ENCODE peak calls at places on chromosomes 5 and 9, in seven cellular contexts. D is right cardiac atrium, U is adipocyte, F is pancreas, Z is transverse colon, I is neural progenitor cell, R is PC-9. H is an unnamed sample. For H3K9me3, the result is how much of the 10 kb centered on the place peaks cover.

GRCh38 chr9:128369024-128369706 is 2.0 kb upstream of the URM1 start:
- DNase-seq in D (no peak), U (no peak), F (no peak), Z (no peak), I (no peak), R (no peak), H (no peak)

GRCh38 chr9:96565684-96566360 is 53.8 kb downstream of the CDC14B start:
- DNase-seq in D (no peak), U (peak), F (no peak), Z (peak), I (peak), R (no peak), H (no peak)

GRCh38 chr9:71524446-71524845 is 243.9 kb downstream of the CEMIP2 start:
- DNase-seq in D (no peak), U (no peak), F (no peak), Z (no peak), I (no peak), R (no peak), H (no peak)

GRCh38 chr5:75551471-75551870 is 39.8 kb downstream of the POLK start:
- DNase-seq in D (no peak), U (no peak), F (no peak), Z (no peak), I (no peak), R (no peak), H (no peak)

GRCh38 chr9:85172001-85172978 is 502.8 kb downstream of the NTRK2 start:
- DNase-seq in D (peak), U (no peak), F (no peak), Z (no peak), I (no peak), R (no peak), H (no peak)

GRCh38 chr5:135356522-135357318 is 42.3 kb downstream of the MACROH2A1 start:
- DNase-seq in D (peak), U (peak), F (no peak), Z (peak), I (no peak), R (no peak), H (peak)

GRCh38 chr9:77215874-77216273 is 38.5 kb downstream of the VPS13A start:
- DNase-seq in D (no peak), U (peak), F (no peak), Z (no peak), I (no peak), R (no peak), H (no peak)

GRCh38 chr5:76819851-76820280 is 1.0 kb downstream of the F2RL1 start:
- DNase-seq in D (peak), U (no peak), F (peak), Z (peak), I (peak), R (no peak), H (no peak)

GRCh38 chr9:90969021-90969675 is 167.5 kb downstream of the SYK start:
- DNase-seq in D (no peak), U (no peak), F (no peak), Z (no peak), I (no peak), R (no peak), H (no peak)

GRCh38 chr5:73791389-73791788 is 165.4 kb downstream of the ARHGEF28 start:
- DNase-seq in D (no peak), U (no peak), F (no peak), Z (no peak), I (no peak), R (no peak), H (no peak)

GRCh38 chr5:149419532-149420485 is 40.7 kb upstream of the IL17B start:
- DNase-seq in D (no peak), U (no peak), F (no peak), Z (no peak), I (no peak), R (no peak), H (peak)

GRCh38 chr5:143860211-143860610 is 48.2 kb downstream of the HMHB1 start:
- DNase-seq in D (no peak), U (no peak), F (no peak), Z (no peak), I (no peak), R (no peak), H (no peak)

GRCh38 chr5:3489221-3489620 is 106.4 kb upstream of the IRX1 start:
- DNase-seq in D (no peak), U (no peak), F (no peak), Z (no peak), I (peak), R (no peak), H (no peak)

GRCh38 chr5:111950660-111951059 is 193.7 kb upstream of the NREP start:
- DNase-seq in D (no peak), U (no peak), F (no peak), Z (no peak), I (no peak), R (no peak), H (no peak)

GRCh38 chr9:94056442-94056974 is 27.8 kb upstream of the PTPDC1 start:
- DNase-seq in D (no peak), U (peak), F (no peak), Z (no peak), I (no peak), R (no peak), H (no peak)

GRCh38 chr5:73305386-73305785 is 132.4 kb downstream of the TMEM174 start:
- DNase-seq in D (no peak), U (no peak), F (no peak), Z (no peak), I (no peak), R (no peak), H (no peak)

GRCh38 chr5:132684496-132684895 is 10.7 kb downstream of the IL4 start:
- DNase-seq in D (no peak), U (no peak), F (no peak), Z (no peak), I (no peak), R (no peak), H (no peak)

GRCh38 chr5:67003906-67004729 is 192.5 kb downstream of the CD180 start:
- DNase-seq in D (peak), U (peak), F (peak), Z (peak), I (peak), R (peak), H (peak)

GRCh38 chr9:93911136-93911745 is 43.9 kb downstream of the BARX1 start:
- DNase-seq in D (no peak), U (no peak), F (no peak), Z (no peak), I (no peak), R (no peak), H (no peak)

GRCh38 chr9:76188905-76189304 is 205.3 kb downstream of the RFK start:
- DNase-seq in D (no peak), U (no peak), F (no peak), Z (no peak), I (no peak), R (no peak), H (no peak)

GRCh38 chr5:128587275-128587674 is 49.2 kb upstream of the FBN2 start:
- DNase-seq in D (no peak), U (no peak), F (no peak), Z (no peak), I (no peak), R (no peak), H (no peak)

GRCh38 chr9:123102380-123103113 is 69.1 kb downstream of the GPR21 start:
- DNase-seq in D (no peak), U (peak), F (no peak), Z (no peak), I (no peak), R (peak), H (no peak)

GRCh38 chr5:144332265-144332664 is 161.6 kb downstream of the KCTD16 start:
- DNase-seq in D (no peak), U (no peak), F (no peak), Z (no peak), I (peak), R (no peak), H (no peak)

GRCh38 chr5:112689510-112689909 is 48.2 kb upstream of the APC start:
- DNase-seq in D (no peak), U (no peak), F (no peak), Z (no peak), I (no peak), R (no peak), H (no peak)

GRCh38 chr5:53418844-53419243 is 61.6 kb upstream of the FST start:
- DNase-seq in D (no peak), U (peak), F (no peak), Z (no peak), I (no peak), R (peak), H (no peak)

GRCh38 chr9:15104826-15105420 is 194.7 kb upstream of the FREM1 start:
- DNase-seq in D (no peak), U (peak), F (no peak), Z (no peak), I (peak), R (no peak), H (no peak)

GRCh38 chr5:108216890-108217289 is 165.0 kb downstream of the FBXL17 start:
- DNase-seq in D (no peak), U (no peak), F (no peak), Z (no peak), I (no peak), R (no peak), H (peak)

GRCh38 chr5:82348749-82349148 is 70.6 kb upstream of the RPS23 start:
- DNase-seq in D (peak), U (peak), F (no peak), Z (no peak), I (no peak), R (no peak), H (peak)

GRCh38 chr9:110578896-110579752 is at the start of gene SVEP1:
- DNase-seq in D (peak), U (peak), F (peak), Z (no peak), I (peak), R (no peak), H (peak)

GRCh38 chr5:149834246-149834855 is 104.2 kb downstream of the PPARGC1B start:
- DNase-seq in D (no peak), U (peak), F (peak), Z (peak), I (peak), R (peak), H (no peak)

GRCh38 chr5:78843436-78843835 is 141.7 kb downstream of the ARSB start:
- DNase-seq in D (no peak), U (peak), F (no peak), Z (no peak), I (no peak), R (no peak), H (no peak)

DNA sequence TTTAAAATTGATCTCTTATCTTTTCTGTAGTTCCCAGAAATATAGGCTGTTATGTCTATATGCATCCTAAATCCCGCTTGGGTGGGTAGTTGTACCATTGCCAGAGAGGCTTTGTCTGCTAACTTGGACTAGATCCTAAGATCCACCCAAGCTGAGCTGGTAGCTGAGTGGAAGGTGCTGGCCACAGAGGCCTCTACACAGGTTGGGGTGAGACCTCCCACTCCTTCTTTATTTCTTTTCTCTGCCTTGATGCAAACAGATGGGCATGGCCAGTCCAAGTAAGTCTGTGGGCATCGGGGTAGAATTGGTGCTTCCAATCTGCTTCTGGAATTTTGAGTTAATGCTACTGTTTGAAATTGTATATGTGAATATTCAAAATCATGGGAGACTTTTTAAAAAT is 14.4 kb upstream of the GADD45G start:
- DNase-seq in D (no peak), U (no peak), F (no peak), Z (no peak), I (no peak), R (no peak), H (no peak)
- H3K9me3 ChIP-seq in D (under half), U (under half), F (under half), Z (under half), I (under half), R (under half), H (under half)

DNA sequence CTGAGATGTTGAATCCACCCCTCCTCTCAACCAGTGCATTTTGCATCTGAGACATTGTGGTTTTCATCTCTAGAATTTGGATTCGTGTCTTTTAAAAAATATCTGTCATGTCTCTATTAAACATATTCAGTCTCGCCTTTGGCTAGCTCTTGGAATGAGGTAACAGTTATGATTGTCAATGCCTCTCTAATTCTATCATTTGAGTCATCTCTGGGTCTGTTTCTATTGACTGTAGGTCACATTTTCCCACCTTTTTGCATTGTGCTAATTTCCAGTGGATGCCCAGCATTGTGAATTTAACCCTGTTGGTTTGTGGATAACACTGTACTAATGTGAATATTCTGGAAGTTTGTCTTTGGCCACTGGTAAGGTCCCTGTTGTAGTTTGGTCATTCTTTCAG is 8.4 kb upstream of the SLC6A3 start:
- DNase-seq in D (no peak), U (no peak), F (no peak), Z (no peak), I (no peak), R (no peak), H (no peak)
- H3K9me3 ChIP-seq in D (under half), U (half or more), F (under half), Z (under half), I (under half), R (under half), H (under half)

GRCh38 chr5:150895431-150896428 is 9.1 kb downstream of the ZNF300 start:
- DNase-seq in D (no peak), U (no peak), F (no peak), Z (no peak), I (no peak), R (no peak), H (no peak)
- H3K9me3 ChIP-seq in D (under half), U (half or more), F (under half), Z (half or more), I (half or more), R (half or more), H (under half)

DNA sequence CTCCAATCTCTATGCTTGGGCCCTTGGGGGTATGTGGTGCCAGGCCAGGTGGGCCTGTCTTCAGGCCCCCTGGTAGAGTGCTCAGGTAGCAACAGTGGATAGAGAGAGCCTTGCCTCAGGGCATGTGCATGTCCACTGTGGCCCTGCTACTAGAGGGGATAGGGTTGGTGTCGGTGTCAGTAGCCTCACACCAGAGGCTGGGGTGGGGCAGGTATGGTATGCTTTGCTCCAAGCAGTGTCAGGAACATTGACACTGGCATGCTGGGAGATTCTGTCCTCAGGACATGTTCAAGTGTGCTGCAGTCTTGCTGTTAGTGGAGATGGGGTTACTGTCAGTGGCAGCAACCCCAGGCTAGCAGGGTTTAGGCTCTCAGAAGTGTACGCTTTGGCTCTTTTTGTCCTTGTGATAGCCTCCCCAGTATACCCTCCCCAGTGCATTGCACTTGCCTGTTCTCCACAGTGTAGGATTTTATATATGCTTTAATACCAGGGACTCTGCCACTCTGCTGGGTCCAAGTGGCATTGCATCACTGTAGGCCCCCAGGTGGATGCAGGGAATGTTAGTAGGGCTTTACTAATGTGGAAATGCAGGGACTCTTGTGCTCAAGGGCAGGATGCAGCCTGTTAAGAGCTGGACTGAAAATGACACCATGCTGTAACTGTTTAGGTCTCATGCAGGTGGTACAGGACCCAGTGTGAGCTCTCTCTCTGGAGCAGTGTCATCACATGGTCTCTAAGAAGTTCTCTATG is 21.6 kb downstream of the RIC1 start:
- DNase-seq in D (no peak), U (no peak), F (no peak), Z (no peak), I (no peak), R (no peak), H (no peak)
- H3K9me3 ChIP-seq in D (under half), U (under half), F (under half), Z (under half), I (under half), R (under half), H (under half)

GRCh38 chr9:113012492-113012891 is 500 bp upstream of the ZNF883 start:
- DNase-seq in D (no peak), U (peak), F (no peak), Z (no peak), I (no peak), R (no peak), H (no peak)

DNA sequence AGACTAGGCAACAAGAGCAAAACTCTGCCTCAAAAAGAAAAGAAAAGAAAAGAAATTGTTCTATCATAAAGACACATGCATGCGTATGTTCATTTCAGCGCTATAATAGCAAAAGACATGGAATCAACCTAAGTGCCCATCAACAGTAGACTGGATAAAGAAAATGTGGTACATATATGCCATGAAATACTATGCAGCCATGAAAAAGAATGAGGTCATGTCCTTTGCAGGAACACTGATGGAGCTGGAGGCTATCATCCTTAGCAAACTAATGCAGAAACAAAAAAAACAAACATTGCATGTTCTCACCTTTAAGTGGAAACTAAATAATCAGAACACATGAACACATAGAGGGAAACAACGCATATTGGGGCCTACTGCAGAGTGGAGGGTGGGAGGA is 6.3 kb upstream of the ZNF883 start:
- DNase-seq in D (no peak), U (no peak), F (no peak), Z (no peak), I (no peak), R (no peak), H (no peak)
- H3K9me3 ChIP-seq in D (under half), U (half or more), F (under half), Z (under half), I (under half), R (under half), H (half or more)

H was measured in heart left ventricle.